ENCODE peak calls at places on chromosomes 5 and 9, in five cellular contexts. One of them, this sample, is unnamed.

GRCh38 chr5:81191726-81192125 is 41.4 kb upstream of the CKMT2 start:
- DNase-seq in mesendoderm: no peak
- DNase-seq in NT2/D1: no peak
- DNase-seq in PC-3: no peak
- DNase-seq in adipocyte: no peak
- DNase-seq in this sample: no peak

GRCh38 chr5:64181440-64181839 is 15.8 kb downstream of the RNF180 start:
- DNase-seq in PC-3: no peak
- DNase-seq in adipocyte: no peak
- DNase-seq in mesendoderm: no peak
- DNase-seq in NT2/D1: no peak
- DNase-seq in this sample: no peak

GRCh38 chr5:107364443-107365096 is 306.2 kb downstream of the EFNA5 start:
- DNase-seq in mesendoderm: no peak
- DNase-seq in NT2/D1: no peak
- DNase-seq in PC-3: no peak
- DNase-seq in adipocyte: no peak
- DNase-seq in this sample: no peak

GRCh38 chr5:52895572-52896296 is 93.4 kb upstream of the ITGA2 start:
- DNase-seq in NT2/D1: no peak
- DNase-seq in PC-3: no peak
- DNase-seq in adipocyte: peak
- DNase-seq in mesendoderm: no peak
- DNase-seq in this sample: no peak

GRCh38 chr5:143577554-143577953 is 174.1 kb upstream of the NR3C1 start:
- DNase-seq in mesendoderm: no peak
- DNase-seq in PC-3: no peak
- DNase-seq in adipocyte: peak
- DNase-seq in NT2/D1: no peak
- DNase-seq in this sample: peak

GRCh38 chr9:79711874-79712273 is 140.1 kb downstream of the TLE4 start:
- DNase-seq in NT2/D1: no peak
- DNase-seq in adipocyte: no peak
- DNase-seq in mesendoderm: no peak
- DNase-seq in PC-3: no peak
- DNase-seq in this sample: no peak

GRCh38 chr5:146233441-146233840 is 30.0 kb downstream of the RBM27 start:
- DNase-seq in mesendoderm: no peak
- DNase-seq in NT2/D1: no peak
- DNase-seq in adipocyte: no peak
- DNase-seq in PC-3: no peak
- DNase-seq in this sample: no peak

GRCh38 chr9:129414377-129415021 is 206.4 kb downstream of the C9orf50 start:
- DNase-seq in NT2/D1: no peak
- DNase-seq in PC-3: no peak
- DNase-seq in adipocyte: peak
- DNase-seq in mesendoderm: no peak
- DNase-seq in this sample: peak

GRCh38 chr5:125683669-125684068 is 739.5 kb upstream of the GRAMD2B start:
- DNase-seq in mesendoderm: no peak
- DNase-seq in NT2/D1: no peak
- DNase-seq in adipocyte: peak
- DNase-seq in PC-3: no peak
- DNase-seq in this sample: no peak

GRCh38 chr5:139634541-139634940 is 13.6 kb upstream of the CXXC5 start:
- DNase-seq in adipocyte: no peak
- DNase-seq in mesendoderm: no peak
- DNase-seq in PC-3: no peak
- DNase-seq in NT2/D1: no peak
- DNase-seq in this sample: no peak

GRCh38 chr5:137231535-137231934 is 267.6 kb downstream of the SPOCK1 start:
- DNase-seq in mesendoderm: no peak
- DNase-seq in adipocyte: peak
- DNase-seq in NT2/D1: no peak
- DNase-seq in PC-3: peak
- DNase-seq in this sample: no peak

GRCh38 chr5:13659391-13659790 is 285.1 kb downstream of the DNAH5 start:
- DNase-seq in NT2/D1: no peak
- DNase-seq in PC-3: peak
- DNase-seq in adipocyte: no peak
- DNase-seq in mesendoderm: no peak
- DNase-seq in this sample: no peak

GRCh38 chr9:87684627-87685204 is 41.2 kb upstream of the CTSL start:
- DNase-seq in adipocyte: peak
- DNase-seq in NT2/D1: peak
- DNase-seq in PC-3: peak
- DNase-seq in mesendoderm: peak
- DNase-seq in this sample: peak

GRCh38 chr5:13478831-13479465 is 465.5 kb downstream of the DNAH5 start:
- DNase-seq in adipocyte: peak
- DNase-seq in mesendoderm: peak
- DNase-seq in PC-3: peak
- DNase-seq in NT2/D1: peak
- DNase-seq in this sample: peak

GRCh38 chr5:164237531-164237930 is 732.1 kb downstream of the MAT2B start:
- DNase-seq in adipocyte: peak
- DNase-seq in PC-3: no peak
- DNase-seq in NT2/D1: no peak
- DNase-seq in mesendoderm: no peak
- DNase-seq in this sample: no peak

GRCh38 chr5:96439477-96440184 is 6.6 kb upstream of the PCSK1 start:
- DNase-seq in adipocyte: peak
- DNase-seq in mesendoderm: no peak
- DNase-seq in NT2/D1: no peak
- DNase-seq in PC-3: peak
- DNase-seq in this sample: no peak

GRCh38 chr9:84297162-84297821 is 43.3 kb downstream of the SLC28A3 start:
- DNase-seq in mesendoderm: no peak
- DNase-seq in adipocyte: peak
- DNase-seq in NT2/D1: no peak
- DNase-seq in PC-3: no peak
- DNase-seq in this sample: no peak

GRCh38 chr5:174505621-174506020 is 218.8 kb upstream of the MSX2 start:
- DNase-seq in PC-3: peak
- DNase-seq in adipocyte: no peak
- DNase-seq in mesendoderm: no peak
- DNase-seq in NT2/D1: no peak
- DNase-seq in this sample: no peak

GRCh38 chr5:73540192-73540591 is 25.2 kb downstream of the ANKRA2 start:
- DNase-seq in adipocyte: peak
- DNase-seq in PC-3: peak
- DNase-seq in mesendoderm: no peak
- DNase-seq in NT2/D1: no peak
- DNase-seq in this sample: no peak

GRCh38 chr5:73496984-73497457 is 1.2 kb upstream of the BTF3 start:
- DNase-seq in NT2/D1: no peak
- DNase-seq in PC-3: peak
- DNase-seq in adipocyte: peak
- DNase-seq in mesendoderm: peak
- DNase-seq in this sample: peak

GRCh38 chr5:154813158-154813557 is 37.2 kb downstream of the FAXDC2 start:
- DNase-seq in PC-3: no peak
- DNase-seq in mesendoderm: no peak
- DNase-seq in adipocyte: no peak
- DNase-seq in NT2/D1: no peak
- DNase-seq in this sample: no peak

GRCh38 chr9:23926378-23926777 is 100.3 kb upstream of the ELAVL2 start:
- DNase-seq in NT2/D1: no peak
- DNase-seq in adipocyte: no peak
- DNase-seq in mesendoderm: no peak
- DNase-seq in PC-3: no peak
- DNase-seq in this sample: no peak

GRCh38 chr9:92728831-92729734 is 35.5 kb downstream of the BICD2 start:
- DNase-seq in adipocyte: no peak
- DNase-seq in mesendoderm: peak
- DNase-seq in PC-3: no peak
- DNase-seq in NT2/D1: no peak
- DNase-seq in this sample: peak

GRCh38 chr9:24036459-24036858 is 210.4 kb upstream of the ELAVL2 start:
- DNase-seq in mesendoderm: no peak
- DNase-seq in PC-3: no peak
- DNase-seq in NT2/D1: no peak
- DNase-seq in adipocyte: no peak
- DNase-seq in this sample: no peak

GRCh38 chr5:28967848-28968247 is 1929.5 kb upstream of the CDH9 start:
- DNase-seq in adipocyte: no peak
- DNase-seq in PC-3: no peak
- DNase-seq in mesendoderm: peak
- DNase-seq in NT2/D1: no peak
- DNase-seq in this sample: peak

GRCh38 chr5:119356384-119357188 is 767 bp downstream of the TNFAIP8 start:
- DNase-seq in mesendoderm: no peak
- DNase-seq in NT2/D1: no peak
- DNase-seq in PC-3: no peak
- DNase-seq in adipocyte: peak
- DNase-seq in this sample: no peak

GRCh38 chr5:56142233-56142619 is 90.9 kb downstream of the ANKRD55 start:
- DNase-seq in NT2/D1: no peak
- DNase-seq in PC-3: no peak
- DNase-seq in mesendoderm: no peak
- DNase-seq in adipocyte: no peak
- DNase-seq in this sample: peak

GRCh38 chr5:96157841-96158291 is 196.2 kb upstream of the ELL2 start:
- DNase-seq in mesendoderm: no peak
- DNase-seq in adipocyte: peak
- DNase-seq in NT2/D1: no peak
- DNase-seq in PC-3: peak
- DNase-seq in this sample: no peak

GRCh38 chr5:159762921-159763320 is 153.4 kb upstream of the ADRA1B start:
- DNase-seq in NT2/D1: no peak
- DNase-seq in adipocyte: no peak
- DNase-seq in PC-3: no peak
- DNase-seq in mesendoderm: no peak
- DNase-seq in this sample: no peak

GRCh38 chr9:100602302-100602930 is 24.5 kb downstream of the CAVIN4 start:
- DNase-seq in mesendoderm: peak
- DNase-seq in adipocyte: peak
- DNase-seq in NT2/D1: peak
- DNase-seq in PC-3: peak
- DNase-seq in this sample: peak

GRCh38 chr5:131252824-131253171 is 11.1 kb upstream of the CDC42SE2 start:
- DNase-seq in adipocyte: no peak
- DNase-seq in PC-3: no peak
- DNase-seq in NT2/D1: no peak
- DNase-seq in mesendoderm: no peak
- DNase-seq in this sample: no peak

GRCh38 chr5:115733607-115734006 is 82.9 kb downstream of the CDO1 start:
- DNase-seq in NT2/D1: no peak
- DNase-seq in mesendoderm: no peak
- DNase-seq in PC-3: no peak
- DNase-seq in adipocyte: no peak
- DNase-seq in this sample: no peak

GRCh38 chr9:136268318-136268717 is 22.7 kb upstream of the QSOX2 start:
- DNase-seq in NT2/D1: peak
- DNase-seq in PC-3: no peak
- DNase-seq in adipocyte: no peak
- DNase-seq in mesendoderm: peak
- DNase-seq in this sample: peak

GRCh38 chr5:116448450-116448849 is 126.2 kb downstream of the SEMA6A start:
- DNase-seq in mesendoderm: no peak
- DNase-seq in PC-3: no peak
- DNase-seq in adipocyte: no peak
- DNase-seq in NT2/D1: no peak
- DNase-seq in this sample: no peak

GRCh38 chr9:92191801-92192200 is 76.6 kb upstream of the SPTLC1 start:
- DNase-seq in PC-3: peak
- DNase-seq in mesendoderm: no peak
- DNase-seq in NT2/D1: no peak
- DNase-seq in adipocyte: peak
- DNase-seq in this sample: no peak

GRCh38 chr5:78738693-78739300 is 90.2 kb upstream of the LHFPL2 start:
- DNase-seq in adipocyte: no peak
- DNase-seq in PC-3: peak
- DNase-seq in mesendoderm: no peak
- DNase-seq in NT2/D1: no peak
- DNase-seq in this sample: no peak

GRCh38 chr5:139383993-139384590 is 995 bp upstream of the SLC23A1 start:
- DNase-seq in mesendoderm: no peak
- DNase-seq in NT2/D1: no peak
- DNase-seq in adipocyte: no peak
- DNase-seq in PC-3: no peak
- DNase-seq in this sample: no peak

GRCh38 chr5:23139338-23140171 is 286.4 kb upstream of the CDH12 start:
- DNase-seq in mesendoderm: peak
- DNase-seq in NT2/D1: peak
- DNase-seq in PC-3: peak
- DNase-seq in adipocyte: peak
- DNase-seq in this sample: peak

GRCh38 chr5:62431735-62432617 is 19.4 kb downstream of the IPO11 start:
- DNase-seq in PC-3: no peak
- DNase-seq in mesendoderm: no peak
- DNase-seq in adipocyte: no peak
- DNase-seq in NT2/D1: no peak
- DNase-seq in this sample: no peak

DNA sequence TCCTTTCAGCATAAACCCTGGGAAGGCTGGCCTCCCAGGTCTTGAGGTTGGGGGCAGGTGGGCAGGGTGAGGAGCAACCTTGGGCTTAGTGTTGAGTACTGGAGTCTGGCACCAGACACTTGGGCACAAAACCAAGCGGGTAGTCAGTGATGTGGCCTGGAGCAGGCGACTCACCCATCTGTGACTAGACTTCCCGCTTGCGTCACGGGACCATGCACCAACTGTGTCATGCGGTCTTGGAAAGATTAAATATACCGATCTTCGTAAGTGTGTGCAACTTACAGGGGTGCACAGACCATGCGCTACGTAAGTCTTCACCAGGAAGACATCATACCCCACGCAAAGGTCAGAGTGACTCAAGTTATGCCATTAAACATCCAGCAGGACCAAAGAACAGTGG is 304.4 kb upstream of the IRX4 start:
- DNase-seq in PC-3: no peak
- DNase-seq in NT2/D1: no peak
- DNase-seq in mesendoderm: no peak
- DNase-seq in adipocyte: no peak
- DNase-seq in this sample: no peak
- H3K9ac ChIP-seq in PC-3: no peak
- H3K9ac ChIP-seq in NT2/D1: no peak
- H3K9ac ChIP-seq in mesendoderm: no peak
- H3K9ac ChIP-seq in adipocyte: no peak
- H3K9ac ChIP-seq in this sample: no peak

GRCh38 chr5:39419830-39420229 is 5.0 kb downstream of the DAB2 start:
- DNase-seq in adipocyte: no peak
- DNase-seq in PC-3: no peak
- DNase-seq in mesendoderm: no peak
- DNase-seq in NT2/D1: no peak
- DNase-seq in this sample: no peak
- H3K9ac ChIP-seq in adipocyte: peak
- H3K9ac ChIP-seq in PC-3: no peak
- H3K9ac ChIP-seq in mesendoderm: no peak
- H3K9ac ChIP-seq in NT2/D1: no peak
- H3K9ac ChIP-seq in this sample: no peak

GRCh38 chr9:76023715-76024195 is 133.3 kb downstream of the PCSK5 start:
- DNase-seq in PC-3: no peak
- DNase-seq in NT2/D1: no peak
- DNase-seq in adipocyte: no peak
- DNase-seq in mesendoderm: peak
- DNase-seq in this sample: no peak
- H3K9ac ChIP-seq in PC-3: no peak
- H3K9ac ChIP-seq in NT2/D1: no peak
- H3K9ac ChIP-seq in adipocyte: no peak
- H3K9ac ChIP-seq in mesendoderm: no peak
- H3K9ac ChIP-seq in this sample: no peak

GRCh38 chr5:33271606-33272005 is 169.2 kb upstream of the TARS1 start:
- DNase-seq in PC-3: no peak
- DNase-seq in mesendoderm: no peak
- DNase-seq in NT2/D1: no peak
- DNase-seq in adipocyte: peak
- DNase-seq in this sample: no peak
- H3K9ac ChIP-seq in PC-3: no peak
- H3K9ac ChIP-seq in mesendoderm: no peak
- H3K9ac ChIP-seq in NT2/D1: no peak
- H3K9ac ChIP-seq in adipocyte: no peak
- H3K9ac ChIP-seq in this sample: no peak

This sample was measured in neural progenitor cell.